ENCODE peak calls at places on chromosomes 2 and 18, in four cellular contexts. One of them, this sample, is unnamed.

GRCh38 chr2:164126960-164127359 is 391.2 kb upstream of the FIGN start:
- DNase-seq in BE2C: no peak
- DNase-seq in thoracic aorta: no peak
- DNase-seq in neural progenitor cell: no peak
- DNase-seq in this sample: no peak

GRCh38 chr2:110674620-110675555 is 3.0 kb downstream of the BUB1 start:
- DNase-seq in BE2C: no peak
- DNase-seq in thoracic aorta: no peak
- DNase-seq in neural progenitor cell: no peak
- DNase-seq in this sample: no peak

GRCh38 chr18:73793386-73793785 is 354.2 kb downstream of the FBXO15 start:
- DNase-seq in BE2C: no peak
- DNase-seq in thoracic aorta: no peak
- DNase-seq in neural progenitor cell: no peak
- DNase-seq in this sample: no peak

GRCh38 chr18:76978616-76979015 is 154.0 kb downstream of the MBP start:
- DNase-seq in BE2C: no peak
- DNase-seq in thoracic aorta: no peak
- DNase-seq in neural progenitor cell: no peak
- DNase-seq in this sample: no peak

GRCh38 chr2:232464534-232464865 is 8.5 kb downstream of the ALPI start:
- DNase-seq in BE2C: no peak
- DNase-seq in thoracic aorta: no peak
- DNase-seq in neural progenitor cell: no peak
- DNase-seq in this sample: no peak

GRCh38 chr2:193584522-193584938 is 1389.8 kb upstream of the TMEFF2 start:
- DNase-seq in BE2C: peak
- DNase-seq in thoracic aorta: no peak
- DNase-seq in neural progenitor cell: peak
- DNase-seq in this sample: no peak

GRCh38 chr2:105486762-105487141 is 87.9 kb upstream of the FHL2 start:
- DNase-seq in BE2C: no peak
- DNase-seq in thoracic aorta: no peak
- DNase-seq in neural progenitor cell: no peak
- DNase-seq in this sample: no peak

GRCh38 chr2:222196159-222196558 is 102.6 kb downstream of the PAX3 start:
- DNase-seq in BE2C: no peak
- DNase-seq in thoracic aorta: no peak
- DNase-seq in neural progenitor cell: no peak
- DNase-seq in this sample: no peak

GRCh38 chr2:102520009-102520408 is 47.0 kb downstream of the SLC9A4 start:
- DNase-seq in BE2C: peak
- DNase-seq in thoracic aorta: no peak
- DNase-seq in neural progenitor cell: peak
- DNase-seq in this sample: no peak

GRCh38 chr2:206083602-206084467 is 2.1 kb downstream of the INO80D start:
- DNase-seq in BE2C: no peak
- DNase-seq in thoracic aorta: no peak
- DNase-seq in neural progenitor cell: peak
- DNase-seq in this sample: no peak

GRCh38 chr18:27685807-27686412 is 491.0 kb downstream of the CDH2 start:
- DNase-seq in BE2C: peak
- DNase-seq in thoracic aorta: no peak
- DNase-seq in neural progenitor cell: peak
- DNase-seq in this sample: peak

GRCh38 chr2:127968610-127969339 is 59.1 kb downstream of the SAP130 start:
- DNase-seq in BE2C: no peak
- DNase-seq in thoracic aorta: no peak
- DNase-seq in neural progenitor cell: no peak
- DNase-seq in this sample: no peak

GRCh38 chr2:45992021-45992745 is 305.0 kb upstream of the EPAS1 start:
- DNase-seq in BE2C: no peak
- DNase-seq in thoracic aorta: peak
- DNase-seq in neural progenitor cell: no peak
- DNase-seq in this sample: no peak

GRCh38 chr2:98698896-98699295 is 32.0 kb downstream of the MGAT4A start:
- DNase-seq in BE2C: no peak
- DNase-seq in thoracic aorta: no peak
- DNase-seq in neural progenitor cell: no peak
- DNase-seq in this sample: no peak

GRCh38 chr2:82939211-82939610 is 1519.9 kb downstream of the SUCLG1 start:
- DNase-seq in BE2C: no peak
- DNase-seq in thoracic aorta: no peak
- DNase-seq in neural progenitor cell: no peak
- DNase-seq in this sample: no peak

GRCh38 chr2:95029898-95030341 is 4.4 kb downstream of the MAL start:
- DNase-seq in BE2C: no peak
- DNase-seq in thoracic aorta: no peak
- DNase-seq in neural progenitor cell: no peak
- DNase-seq in this sample: no peak

GRCh38 chr2:152459116-152459515 is 124.1 kb downstream of the FMNL2 start:
- DNase-seq in BE2C: no peak
- DNase-seq in thoracic aorta: no peak
- DNase-seq in neural progenitor cell: no peak
- DNase-seq in this sample: no peak

GRCh38 chr2:9831670-9832069 is 11.6 kb upstream of the TAF1B start:
- DNase-seq in BE2C: no peak
- DNase-seq in thoracic aorta: no peak
- DNase-seq in neural progenitor cell: peak
- DNase-seq in this sample: no peak

GRCh38 chr2:142965464-142965863 is 88.0 kb downstream of the KYNU start:
- DNase-seq in BE2C: no peak
- DNase-seq in thoracic aorta: no peak
- DNase-seq in neural progenitor cell: no peak
- DNase-seq in this sample: no peak

GRCh38 chr2:186125156-186125555 is 360.9 kb upstream of the ZC3H15 start:
- DNase-seq in BE2C: no peak
- DNase-seq in thoracic aorta: no peak
- DNase-seq in neural progenitor cell: no peak
- DNase-seq in this sample: no peak

GRCh38 chr2:12442627-12442928 is 274.2 kb upstream of the TRIB2 start:
- DNase-seq in BE2C: no peak
- DNase-seq in thoracic aorta: no peak
- DNase-seq in neural progenitor cell: no peak
- DNase-seq in this sample: no peak

GRCh38 chr2:232210306-232210705 is 168.2 kb upstream of the ALPP start:
- DNase-seq in BE2C: no peak
- DNase-seq in thoracic aorta: no peak
- DNase-seq in neural progenitor cell: no peak
- DNase-seq in this sample: no peak

GRCh38 chr2:179875864-179876263 is 14.5 kb upstream of the ZNF385B start:
- DNase-seq in BE2C: no peak
- DNase-seq in thoracic aorta: no peak
- DNase-seq in neural progenitor cell: no peak
- DNase-seq in this sample: no peak

GRCh38 chr2:23286765-23287155 is 98.2 kb upstream of the KLHL29 start:
- DNase-seq in BE2C: no peak
- DNase-seq in thoracic aorta: no peak
- DNase-seq in neural progenitor cell: no peak
- DNase-seq in this sample: no peak

GRCh38 chr2:27720004-27720551 is 51.4 kb upstream of the MRPL33 start:
- DNase-seq in BE2C: peak
- DNase-seq in thoracic aorta: peak
- DNase-seq in neural progenitor cell: no peak
- DNase-seq in this sample: no peak

GRCh38 chr2:63735263-63735662 is 106.4 kb upstream of the UGP2 start:
- DNase-seq in BE2C: no peak
- DNase-seq in thoracic aorta: no peak
- DNase-seq in neural progenitor cell: no peak
- DNase-seq in this sample: no peak

GRCh38 chr2:31038385-31038784 is 99.9 kb downstream of the GALNT14 start:
- DNase-seq in BE2C: peak
- DNase-seq in thoracic aorta: no peak
- DNase-seq in neural progenitor cell: peak
- DNase-seq in this sample: no peak

GRCh38 chr2:96679843-96680242 is 37.3 kb downstream of the FER1L5 start:
- DNase-seq in BE2C: no peak
- DNase-seq in thoracic aorta: no peak
- DNase-seq in neural progenitor cell: no peak
- DNase-seq in this sample: no peak

GRCh38 chr2:203591642-203592041 is 56.5 kb upstream of the RAPH1 start:
- DNase-seq in BE2C: no peak
- DNase-seq in thoracic aorta: no peak
- DNase-seq in neural progenitor cell: no peak
- DNase-seq in this sample: no peak

GRCh38 chr2:117087565-117088291 is 726.8 kb upstream of the DDX18 start:
- DNase-seq in BE2C: no peak
- DNase-seq in thoracic aorta: no peak
- DNase-seq in neural progenitor cell: peak
- DNase-seq in this sample: no peak

GRCh38 chr2:67561411-67561965 is 164.4 kb downstream of the ETAA1 start:
- DNase-seq in BE2C: peak
- DNase-seq in thoracic aorta: peak
- DNase-seq in neural progenitor cell: no peak
- DNase-seq in this sample: no peak

GRCh38 chr2:207897541-207898353 is 127.6 kb downstream of the PLEKHM3 start:
- DNase-seq in BE2C: no peak
- DNase-seq in thoracic aorta: no peak
- DNase-seq in neural progenitor cell: peak
- DNase-seq in this sample: no peak

GRCh38 chr2:207895236-207895860 is 125.6 kb upstream of the FZD5 start:
- DNase-seq in BE2C: no peak
- DNase-seq in thoracic aorta: no peak
- DNase-seq in neural progenitor cell: peak
- DNase-seq in this sample: no peak

GRCh38 chr2:207898354-207898695 is 127.0 kb downstream of the PLEKHM3 start:
- DNase-seq in BE2C: no peak
- DNase-seq in thoracic aorta: no peak
- DNase-seq in neural progenitor cell: no peak
- DNase-seq in this sample: no peak

GRCh38 chr2:207892676-207893402 is 123.1 kb upstream of the FZD5 start:
- DNase-seq in BE2C: no peak
- DNase-seq in thoracic aorta: no peak
- DNase-seq in neural progenitor cell: peak
- DNase-seq in this sample: no peak

GRCh38 chr2:207896525-207897295 is 127.0 kb upstream of the FZD5 start:
- DNase-seq in BE2C: no peak
- DNase-seq in thoracic aorta: no peak
- DNase-seq in neural progenitor cell: peak
- DNase-seq in this sample: no peak
- TF ChIP-seq CTCF in BE2C: peak
- TF ChIP-seq CTCF in thoracic aorta: no peak
- TF ChIP-seq CTCF in neural progenitor cell: peak
- TF ChIP-seq CTCF in this sample: peak

DNA sequence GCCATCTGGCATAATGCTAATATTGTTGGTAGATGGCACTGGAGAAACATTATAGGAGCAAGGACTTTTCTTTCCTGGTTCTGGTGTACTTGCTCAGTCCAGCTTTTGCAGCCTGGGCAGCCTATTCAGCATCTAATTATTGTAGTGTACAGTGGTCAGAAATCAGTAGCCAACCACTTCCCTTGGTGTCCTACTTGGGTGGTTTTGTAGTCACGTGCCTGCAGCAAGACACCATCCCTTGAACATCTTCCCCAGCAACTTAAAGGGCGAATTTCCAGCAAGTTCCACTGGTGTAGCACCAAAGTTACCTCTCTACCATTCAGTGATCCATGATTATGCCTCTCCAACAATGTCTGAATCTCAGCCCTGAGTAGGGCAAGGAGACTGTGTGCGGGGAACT is 557.6 kb downstream of the SATB2 start:
- DNase-seq in BE2C: no peak
- DNase-seq in thoracic aorta: no peak
- DNase-seq in neural progenitor cell: no peak
- DNase-seq in this sample: no peak
- TF ChIP-seq CTCF in BE2C: no peak
- TF ChIP-seq CTCF in thoracic aorta: no peak
- TF ChIP-seq CTCF in neural progenitor cell: no peak
- TF ChIP-seq CTCF in this sample: no peak

GRCh38 chr2:236569593-236569973 is at the start of gene ACKR3:
- DNase-seq in BE2C: no peak
- DNase-seq in thoracic aorta: peak
- DNase-seq in neural progenitor cell: peak
- DNase-seq in this sample: peak
- TF ChIP-seq CTCF in BE2C: peak
- TF ChIP-seq CTCF in thoracic aorta: peak
- TF ChIP-seq CTCF in neural progenitor cell: peak
- TF ChIP-seq CTCF in this sample: no peak

GRCh38 chr2:15860760-15861159 is 79.6 kb upstream of the MYCN start:
- DNase-seq in BE2C: no peak
- DNase-seq in thoracic aorta: no peak
- DNase-seq in neural progenitor cell: no peak
- DNase-seq in this sample: no peak
- TF ChIP-seq CTCF in BE2C: peak
- TF ChIP-seq CTCF in thoracic aorta: no peak
- TF ChIP-seq CTCF in neural progenitor cell: peak
- TF ChIP-seq CTCF in this sample: no peak

DNA sequence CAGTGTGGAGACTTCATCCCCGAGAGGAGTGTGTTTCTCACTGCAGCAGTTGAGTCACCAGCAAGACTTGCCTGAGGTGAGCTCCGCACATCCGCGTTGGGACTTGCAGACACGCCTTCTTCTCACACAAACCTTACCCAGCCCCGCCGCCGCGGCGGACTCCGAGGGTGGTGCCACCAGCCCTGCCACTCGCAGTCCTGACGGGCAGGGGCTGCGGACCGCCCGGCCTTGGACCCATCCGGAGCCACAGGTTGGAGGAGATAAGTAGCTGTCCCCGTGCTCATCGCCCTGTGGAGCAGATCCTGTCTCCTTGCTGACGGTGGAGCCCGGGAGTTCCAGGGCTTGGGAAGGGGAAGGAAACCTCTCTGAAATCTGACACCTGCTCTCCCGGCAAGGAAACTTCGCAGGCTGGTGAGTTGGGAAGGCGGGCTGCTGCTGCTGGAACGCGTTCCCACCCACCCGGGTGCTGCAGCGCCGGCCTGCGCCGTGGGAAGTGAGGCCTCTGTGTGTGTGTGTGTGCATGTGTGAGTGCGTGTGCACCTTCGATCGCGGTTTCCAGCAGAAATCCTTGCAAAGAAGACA is at the start of gene RAB27B:
- DNase-seq in BE2C: peak
- DNase-seq in thoracic aorta: no peak
- DNase-seq in neural progenitor cell: peak
- DNase-seq in this sample: peak
- TF ChIP-seq CTCF in BE2C: no peak
- TF ChIP-seq CTCF in thoracic aorta: no peak
- TF ChIP-seq CTCF in neural progenitor cell: peak
- TF ChIP-seq CTCF in this sample: no peak

GRCh38 chr18:52716926-52717325 is 376.9 kb downstream of the DCC start:
- DNase-seq in BE2C: peak
- DNase-seq in thoracic aorta: no peak
- DNase-seq in neural progenitor cell: peak
- DNase-seq in this sample: no peak
- TF ChIP-seq CTCF in BE2C: no peak
- TF ChIP-seq CTCF in thoracic aorta: no peak
- TF ChIP-seq CTCF in neural progenitor cell: peak
- TF ChIP-seq CTCF in this sample: no peak

DNA sequence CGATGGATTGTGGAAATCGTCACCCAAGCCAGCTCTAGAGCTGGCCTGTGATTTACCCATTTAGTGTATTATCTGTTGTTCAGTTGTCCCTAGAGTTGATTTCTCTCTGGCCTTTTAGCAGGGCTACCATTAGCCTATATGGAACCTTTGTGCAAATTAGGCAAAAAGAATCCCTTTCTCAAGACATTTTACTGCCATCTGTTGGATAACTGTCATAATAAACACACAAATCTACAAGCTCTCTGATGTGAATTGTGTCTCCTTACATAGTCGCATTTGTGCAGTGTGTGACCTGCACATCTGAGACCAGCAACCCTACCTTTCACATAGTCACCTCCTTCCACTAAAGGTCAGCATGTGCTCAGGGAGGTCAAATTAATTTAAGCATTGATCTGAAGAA is 34.0 kb downstream of the LOXHD1 start:
- DNase-seq in BE2C: no peak
- DNase-seq in thoracic aorta: no peak
- DNase-seq in neural progenitor cell: no peak
- DNase-seq in this sample: no peak
- TF ChIP-seq CTCF in BE2C: peak
- TF ChIP-seq CTCF in thoracic aorta: no peak
- TF ChIP-seq CTCF in neural progenitor cell: no peak
- TF ChIP-seq CTCF in this sample: no peak